ENCODE peak calls at places on chromosomes 11 and 22, in ten cellular contexts. K is B cell; J is activated gamma-delta T cell treated with Interleukin-2 at 50 U/mL for 16 hours; T is NCI-H1105; B is adipocyte; F is stimulated activated effector memory CD8-positive, alpha-beta T cell treated with anti-CD3 and anti-CD28 coated beads, Interleukin-12 subunit alpha, Interleukin-12 subunit beta, amount 100 ng/mL, for 72 hours; M is nephron progenitor cell; R is stimulated activated CD4-positive, alpha-beta T cell treated with anti-CD3 and anti-CD28 coated beads, Interleukin-4, amount 100 ng/mL, for 4 hours; D is NCI-H510A; S is GM13977. A is an unnamed sample.

GRCh38 chr11:11263238-11264030 is 89.6 kb downstream of the CSNK2A3 start:
- DNase-seq in K (no peak), J (no peak), T (peak), B (no peak), F (no peak), M (peak), R (no peak), D (no peak), S (no peak), A (no peak)

GRCh38 chr11:57357310-57357709 is 19.2 kb downstream of the P2RX3 start:
- DNase-seq in K (no peak), J (no peak), T (no peak), B (no peak), F (no peak), M (no peak), R (no peak), D (no peak), S (no peak), A (no peak)

GRCh38 chr11:126229782-126230540 is 18.4 kb downstream of the FAM118B start:
- DNase-seq in K (no peak), J (no peak), T (no peak), B (no peak), F (no peak), M (no peak), R (no peak), D (no peak), S (no peak), A (no peak)

GRCh38 chr11:46984987-46985386 is 48.4 kb downstream of the CSTPP1 start:
- DNase-seq in K (no peak), J (no peak), T (no peak), B (no peak), F (no peak), M (no peak), R (no peak), D (no peak), S (no peak), A (no peak)

GRCh38 chr22:37892566-37893338 is 13.3 kb upstream of the MICALL1 start:
- DNase-seq in K (no peak), J (no peak), T (no peak), B (no peak), F (no peak), M (no peak), R (no peak), D (no peak), S (no peak), A (no peak)

GRCh38 chr11:111426615-111427014 is 47.5 kb upstream of the POU2AF1 start:
- DNase-seq in K (no peak), J (no peak), T (peak), B (no peak), F (no peak), M (no peak), R (no peak), D (peak), S (no peak), A (no peak)

GRCh38 chr22:49322231-49322630 is 505.4 kb downstream of the BRD1 start:
- DNase-seq in K (no peak), J (no peak), T (no peak), B (no peak), F (no peak), M (no peak), R (no peak), D (no peak), S (no peak), A (no peak)

GRCh38 chr11:77026236-77026635 is 8.0 kb upstream of the B3GNT6 start:
- DNase-seq in K (no peak), J (no peak), T (no peak), B (no peak), F (no peak), M (no peak), R (no peak), D (no peak), S (no peak), A (no peak)

GRCh38 chr11:73019448-73019847 is 122.7 kb downstream of the FCHSD2 start:
- DNase-seq in K (no peak), J (no peak), T (no peak), B (no peak), F (no peak), M (no peak), R (no peak), D (no peak), S (no peak), A (no peak)

GRCh38 chr22:46390652-46391301 is 55.3 kb downstream of the TRMU start:
- DNase-seq in K (no peak), J (no peak), T (no peak), B (peak), F (no peak), M (no peak), R (no peak), D (no peak), S (no peak), A (no peak)

GRCh38 chr11:68117896-68118470 is 3.2 kb downstream of the CHKA start:
- DNase-seq in K (no peak), J (no peak), T (no peak), B (no peak), F (no peak), M (no peak), R (no peak), D (no peak), S (no peak), A (no peak)

GRCh38 chr22:37544955-37545702 is 15.2 kb upstream of the CDC42EP1 start:
- DNase-seq in K (peak), J (peak), T (no peak), B (peak), F (peak), M (peak), R (peak), D (no peak), S (peak), A (peak)

GRCh38 chr22:46568102-46568809 is 30.8 kb upstream of the CELSR1 start:
- DNase-seq in K (no peak), J (no peak), T (no peak), B (no peak), F (no peak), M (no peak), R (no peak), D (no peak), S (no peak), A (no peak)

GRCh38 chr11:20158597-20159257 is 1.5 kb downstream of the DBX1 start:
- DNase-seq in K (peak), J (no peak), T (no peak), B (peak), F (no peak), M (peak), R (no peak), D (no peak), S (peak), A (no peak)

GRCh38 chr11:22633354-22633902 is 7.8 kb upstream of the FANCF start:
- DNase-seq in K (no peak), J (no peak), T (no peak), B (no peak), F (no peak), M (no peak), R (no peak), D (no peak), S (no peak), A (no peak)

GRCh38 chr11:41201156-41201555 is 258.3 kb downstream of the LRRC4C start:
- DNase-seq in K (no peak), J (no peak), T (peak), B (no peak), F (no peak), M (peak), R (no peak), D (no peak), S (peak), A (peak)

GRCh38 chr22:22422629-22423112 is 85.9 kb downstream of the ZNF280B start:
- DNase-seq in K (peak), J (peak), T (peak), B (peak), F (peak), M (peak), R (peak), D (peak), S (peak), A (peak)

GRCh38 chr11:94449437-94449836 is 44.2 kb downstream of the MRE11 start:
- DNase-seq in K (no peak), J (no peak), T (no peak), B (peak), F (no peak), M (no peak), R (no peak), D (no peak), S (no peak), A (no peak)

GRCh38 chr11:8389034-8389996 is 125.6 kb upstream of the LMO1 start:
- DNase-seq in K (no peak), J (no peak), T (no peak), B (peak), F (no peak), M (no peak), R (no peak), D (no peak), S (no peak), A (no peak)

GRCh38 chr11:120248551-120249278 is 8.8 kb downstream of the POU2F3 start:
- DNase-seq in K (no peak), J (no peak), T (no peak), B (peak), F (no peak), M (no peak), R (no peak), D (no peak), S (no peak), A (no peak)

GRCh38 chr11:12723410-12724297 is 49.4 kb downstream of the TEAD1 start:
- DNase-seq in K (no peak), J (no peak), T (peak), B (peak), F (no peak), M (no peak), R (no peak), D (no peak), S (no peak), A (no peak)

GRCh38 chr22:50276143-50276542 is 6.0 kb upstream of the MAPK11 start:
- DNase-seq in K (peak), J (no peak), T (no peak), B (peak), F (peak), M (no peak), R (no peak), D (no peak), S (peak), A (peak)

GRCh38 chr22:43228330-43228729 is 41.4 kb upstream of the TTLL12 start:
- DNase-seq in K (no peak), J (peak), T (no peak), B (peak), F (no peak), M (peak), R (no peak), D (no peak), S (no peak), A (peak)

GRCh38 chr22:45671783-45672563 is at the start of gene ATXN10:
- DNase-seq in K (peak), J (peak), T (peak), B (peak), F (peak), M (peak), R (peak), D (peak), S (peak), A (peak)

GRCh38 chr11:43962383-43962969 is 20.0 kb downstream of the C11orf96 start:
- DNase-seq in K (no peak), J (no peak), T (no peak), B (peak), F (no peak), M (no peak), R (no peak), D (no peak), S (no peak), A (no peak)

A was measured in NAMALWA.